ENCODE peak calls at places on chromosomes 1 and 21, in five cellular contexts. V is neuronal stem cell; W is hepatocyte; I is psoas muscle; B is CD4-positive, alpha-beta T cell. K is an unnamed sample.

GRCh38 chr1:72280714-72281113 is 1.6 kb downstream of the NEGR1 start:
- DNase-seq in V (no peak), W (no peak), I (no peak), B (no peak), K (no peak)

GRCh38 chr1:84887261-84887934 is 5.6 kb downstream of the LPAR3 start:
- DNase-seq in V (no peak), W (no peak), I (no peak), B (no peak), K (no peak)

GRCh38 chr21:34630536-34631143 is 15.7 kb upstream of the RCAN1 start:
- DNase-seq in V (peak), W (peak), I (no peak), B (peak), K (peak)

GRCh38 chr1:29753244-29753643 is 516.9 kb downstream of the PTPRU start:
- DNase-seq in V (no peak), W (no peak), I (no peak), B (no peak), K (no peak)

GRCh38 chr1:78712467-78712866 is 62.8 kb downstream of the IFI44 start:
- DNase-seq in V (no peak), W (no peak), I (no peak), B (no peak), K (no peak)

GRCh38 chr1:243596441-243597183 is 253.4 kb downstream of the AKT3 start:
- DNase-seq in V (no peak), W (no peak), I (no peak), B (no peak), K (no peak)

GRCh38 chr1:186927884-186928283 is 99.1 kb downstream of the PLA2G4A start:
- DNase-seq in V (no peak), W (no peak), I (no peak), B (no peak), K (no peak)

GRCh38 chr1:245871881-245872280 is 635.2 kb downstream of the SMYD3 start:
- DNase-seq in V (no peak), W (no peak), I (no peak), B (no peak), K (no peak)

GRCh38 chr1:84206416-84206815 is 62.3 kb downstream of the PRKACB start:
- DNase-seq in V (no peak), W (no peak), I (no peak), B (no peak), K (no peak)

GRCh38 chr1:157418231-157418630 is 134.1 kb downstream of the FCRL5 start:
- DNase-seq in V (no peak), W (no peak), I (no peak), B (no peak), K (no peak)

GRCh38 chr1:91711504-91712247 is 174.3 kb downstream of the TGFBR3 start:
- DNase-seq in V (no peak), W (no peak), I (no peak), B (no peak), K (no peak)

GRCh38 chr21:27423073-27423472 is 456.2 kb upstream of the ADAMTS5 start:
- DNase-seq in V (no peak), W (no peak), I (peak), B (no peak), K (peak)

GRCh38 chr1:208145167-208145566 is 99.0 kb downstream of the PLXNA2 start:
- DNase-seq in V (no peak), W (no peak), I (no peak), B (no peak), K (no peak)

GRCh38 chr1:241229216-241229615 is 127.8 kb downstream of the RGS7 start:
- DNase-seq in V (no peak), W (no peak), I (no peak), B (no peak), K (no peak)

GRCh38 chr1:89780721-89781120 is 40.1 kb upstream of the LRRC8D start:
- DNase-seq in V (no peak), W (peak), I (no peak), B (no peak), K (no peak)

GRCh38 chr1:199020904-199021303 is 382.1 kb downstream of the PTPRC start:
- DNase-seq in V (no peak), W (no peak), I (no peak), B (no peak), K (no peak)

GRCh38 chr1:40750326-40750975 is 33.1 kb upstream of the KCNQ4 start:
- DNase-seq in V (no peak), W (no peak), I (no peak), B (no peak), K (no peak)

GRCh38 chr1:20936216-20936615 is 149.1 kb upstream of the HP1BP3 start:
- DNase-seq in V (no peak), W (no peak), I (no peak), B (no peak), K (no peak)

GRCh38 chr21:35904995-35905972 is 155.0 kb downstream of the SETD4 start:
- DNase-seq in V (no peak), W (no peak), I (peak), B (no peak), K (peak)

GRCh38 chr1:230067441-230067870 is 418 bp downstream of the GALNT2 start:
- DNase-seq in V (peak), W (no peak), I (no peak), B (no peak), K (peak)

GRCh38 chr1:208047476-208047934 is 136.6 kb upstream of the CD34 start:
- DNase-seq in V (no peak), W (peak), I (peak), B (no peak), K (peak)

GRCh38 chr21:33780631-33781030 is 135.0 kb downstream of the ATP5PO start:
- DNase-seq in V (no peak), W (no peak), I (no peak), B (no peak), K (no peak)

GRCh38 chr1:16009678-16010077 is 5.6 kb downstream of the SRARP start:
- DNase-seq in V (no peak), W (no peak), I (no peak), B (no peak), K (no peak)

GRCh38 chr1:248837045-248837793 is 805 bp upstream of the ZNF672 start:
- DNase-seq in V (no peak), W (no peak), I (no peak), B (no peak), K (no peak)

GRCh38 chr21:26495283-26495849 is 77.7 kb downstream of the CYYR1 start:
- DNase-seq in V (no peak), W (no peak), I (no peak), B (no peak), K (no peak)

GRCh38 chr21:14901482-14901958 is 163.3 kb downstream of the NRIP1 start:
- DNase-seq in V (no peak), W (no peak), I (no peak), B (no peak), K (no peak)

GRCh38 chr1:100649128-100649527 is 70.4 kb upstream of the VCAM1 start:
- DNase-seq in V (no peak), W (no peak), I (no peak), B (no peak), K (no peak)

GRCh38 chr1:3473381-3473844 is 18.9 kb downstream of the ARHGEF16 start:
- DNase-seq in V (no peak), W (no peak), I (no peak), B (no peak), K (peak)
- H3K27ac ChIP-seq in V (no peak), W (no peak), I (no peak), B (no peak), K (peak)

GRCh38 chr1:228794173-228794572 is 58.9 kb downstream of the RHOU start:
- DNase-seq in V (no peak), W (no peak), I (no peak), B (no peak), K (no peak)

GRCh38 chr1:228792601-228793000 is 57.3 kb downstream of the RHOU start:
- DNase-seq in V (no peak), W (no peak), I (no peak), B (no peak), K (no peak)

GRCh38 chr1:228791782-228792181 is 56.5 kb downstream of the RHOU start:
- DNase-seq in V (no peak), W (no peak), I (no peak), B (no peak), K (no peak)

GRCh38 chr1:228794810-228795209 is 59.5 kb downstream of the RHOU start:
- DNase-seq in V (no peak), W (no peak), I (no peak), B (no peak), K (no peak)

GRCh38 chr1:228793032-228793431 is 57.8 kb downstream of the RHOU start:
- DNase-seq in V (no peak), W (no peak), I (no peak), B (no peak), K (no peak)
- H3K27ac ChIP-seq in V (no peak), W (no peak), I (no peak), B (no peak), K (no peak)

GRCh38 chr1:204575221-204576190 is 59.3 kb downstream of the MDM4 start:
- DNase-seq in V (no peak), W (no peak), I (no peak), B (no peak), K (no peak)

GRCh38 chr1:204573563-204573925 is 57.3 kb downstream of the MDM4 start:
- DNase-seq in V (no peak), W (peak), I (no peak), B (no peak), K (no peak)

GRCh38 chr1:204576422-204576821 is 60.2 kb downstream of the MDM4 start:
- DNase-seq in V (no peak), W (no peak), I (no peak), B (no peak), K (no peak)

GRCh38 chr1:204574016-204574855 is 58.0 kb downstream of the MDM4 start:
- DNase-seq in V (no peak), W (no peak), I (no peak), B (no peak), K (no peak)

DNA sequence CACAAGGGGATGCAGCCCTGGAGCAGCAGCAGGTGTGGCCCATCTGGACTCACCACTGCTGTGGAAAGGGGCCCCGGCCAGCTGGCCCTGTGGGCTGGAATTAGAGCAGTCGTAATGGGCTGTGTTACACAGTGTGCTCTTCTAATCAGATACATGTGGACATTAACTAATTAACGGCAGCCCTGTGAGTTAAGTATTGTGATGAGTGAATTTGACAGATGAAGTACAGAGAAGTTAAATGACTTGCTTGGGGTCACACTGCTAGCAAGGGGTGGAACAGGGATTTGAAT is 58.6 kb downstream of the MDM4 start:
- DNase-seq in V (no peak), W (no peak), I (no peak), B (no peak), K (no peak)
- H3K27ac ChIP-seq in V (no peak), W (peak), I (no peak), B (no peak), K (no peak)

GRCh38 chr1:154784924-154785531 is 85.1 kb downstream of the KCNN3 start:
- DNase-seq in V (no peak), W (no peak), I (no peak), B (peak), K (no peak)

GRCh38 chr1:154788241-154788870 is 81.7 kb downstream of the KCNN3 start:
- DNase-seq in V (no peak), W (no peak), I (no peak), B (no peak), K (no peak)

GRCh38 chr1:154791292-154792278 is 78.5 kb downstream of the KCNN3 start:
- DNase-seq in V (no peak), W (peak), I (peak), B (peak), K (no peak)

GRCh38 chr1:154787171-154787570 is 82.9 kb downstream of the KCNN3 start:
- DNase-seq in V (no peak), W (no peak), I (no peak), B (no peak), K (no peak)

DNA sequence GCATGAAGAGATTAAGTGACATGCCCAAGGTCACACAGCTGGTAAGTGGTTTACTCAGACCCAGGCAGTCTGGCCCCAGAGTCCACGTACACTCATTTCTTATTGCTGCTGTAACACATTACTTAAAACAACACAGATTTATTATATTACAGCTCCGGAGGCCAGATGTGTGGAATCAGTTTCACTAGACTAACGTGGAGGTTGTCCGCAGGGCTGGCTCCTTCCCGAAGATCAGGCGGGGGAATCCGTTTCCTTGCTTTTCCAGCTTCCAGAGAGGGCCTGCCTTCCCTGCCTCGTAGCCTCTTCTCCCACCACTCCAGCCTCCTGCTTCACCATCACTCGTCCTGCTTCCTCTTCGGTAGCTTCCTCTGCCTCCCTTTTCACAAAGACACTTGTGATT is 81.2 kb downstream of the KCNN3 start:
- DNase-seq in V (no peak), W (no peak), I (no peak), B (no peak), K (no peak)
- H3K27ac ChIP-seq in V (no peak), W (no peak), I (no peak), B (no peak), K (no peak)

GRCh38 chr1:233479026-233479890 is 134.6 kb upstream of the KCNK1 start:
- DNase-seq in V (no peak), W (peak), I (no peak), B (no peak), K (no peak)
- H3K27ac ChIP-seq in V (no peak), W (peak), I (no peak), B (no peak), K (no peak)

GRCh38 chr1:151049458-151049857 is 1.9 kb downstream of the C1orf56 start:
- DNase-seq in V (no peak), W (no peak), I (no peak), B (no peak), K (no peak)

GRCh38 chr1:151047591-151047924 is at the start of gene C1orf56:
- DNase-seq in V (peak), W (peak), I (peak), B (peak), K (peak)

GRCh38 chr1:151047925-151048644 is 534 bp downstream of the C1orf56 start:
- DNase-seq in V (peak), W (peak), I (peak), B (peak), K (peak)

GRCh38 chr1:151050051-151050688 is 2.6 kb downstream of the C1orf56 start:
- DNase-seq in V (no peak), W (no peak), I (no peak), B (no peak), K (no peak)

GRCh38 chr1:151048645-151049032 is 1.1 kb downstream of the C1orf56 start:
- DNase-seq in V (no peak), W (no peak), I (no peak), B (no peak), K (no peak)
- H3K27ac ChIP-seq in V (no peak), W (peak), I (peak), B (peak), K (peak)

GRCh38 chr1:11851171-11851570 is 3.6 kb upstream of the NPPA start:
- DNase-seq in V (no peak), W (no peak), I (no peak), B (no peak), K (no peak)
- H3K27ac ChIP-seq in V (no peak), W (no peak), I (no peak), B (no peak), K (no peak)

GRCh38 chr1:11980676-11980972 is 380 bp downstream of the MFN2 start:
- DNase-seq in V (peak), W (no peak), I (no peak), B (no peak), K (no peak)
- H3K27ac ChIP-seq in V (peak), W (peak), I (peak), B (peak), K (peak)